ENCODE peak calls at places on chromosome 7, in eight cellular contexts. U is BE2C; K is adrenal gland; A is tibial nerve; H is ovary; P is CD8-positive, alpha-beta memory T cell; O is OCI-LY7; F is adipocyte. T is an unnamed sample.

GRCh38 chr7:151099486-151100211 is 13.4 kb downstream of the AGAP3 start:
- DNase-seq in H (no peak), O (no peak), F (no peak), A (no peak), U (peak; percentile 5), P (no peak), K (no peak), T (no peak)

GRCh38 chr7:30406664-30407425 is 71.7 kb downstream of the NOD1 start:
- DNase-seq in U (no peak), F (no peak), A (no peak), O (no peak), K (no peak), P (no peak), H (no peak), T (no peak)

GRCh38 chr7:2379161-2379560 is 24.2 kb upstream of the CHST12 start:
- DNase-seq in K (no peak), F (no peak), O (no peak), A (no peak), H (no peak), P (no peak), U (no peak), T (no peak)

GRCh38 chr7:139697031-139697430 is 80.8 kb downstream of the HIPK2 start:
- DNase-seq in U (no peak), H (no peak), A (no peak), O (peak; percentile 48), P (no peak), K (no peak), F (no peak), T (no peak)

GRCh38 chr7:155449008-155449879 is 8.7 kb upstream of the EN2 start:
- DNase-seq in K (no peak), F (no peak), A (no peak), P (no peak), H (no peak), O (no peak), U (no peak), T (no peak)

GRCh38 chr7:73861305-73861704 is 346 bp downstream of the TMEM270 start:
- DNase-seq in H (no peak), P (no peak), F (no peak), U (no peak), K (no peak), O (no peak), A (no peak), T (no peak)

GRCh38 chr7:39453743-39454355 is 112.4 kb upstream of the YAE1 start:
- DNase-seq in A (no peak), O (peak; percentile 62), H (no peak), K (peak; percentile 75), U (peak; percentile 63), F (peak; percentile 53), P (peak; percentile 21), T (peak; percentile 66)

GRCh38 chr7:6121141-6121540 is 90.0 kb downstream of the ANKRD61 start:
- DNase-seq in P (no peak), O (no peak), F (no peak), U (no peak), H (no peak), K (no peak), A (no peak), T (no peak)

GRCh38 chr7:84100866-84101265 is 93.7 kb downstream of the SEMA3A start:
- DNase-seq in K (no peak), A (no peak), F (no peak), U (no peak), H (no peak), O (no peak), P (no peak), T (no peak)

GRCh38 chr7:20270371-20270770 is 53.2 kb upstream of the MACC1 start:
- DNase-seq in F (no peak), K (no peak), P (no peak), A (no peak), U (no peak), O (no peak), H (no peak), T (no peak)

GRCh38 chr7:131608112-131608498 is 51.7 kb upstream of the PODXL start:
- DNase-seq in F (no peak), K (no peak), U (peak; percentile 25), O (no peak), P (no peak), H (no peak), A (no peak), T (no peak)
- H3K4me1 ChIP-seq in F (peaks cover 9% of the 10 kb centered on the region), K (no peaks in the 10 kb centered on the region), U (peaks cover 4% of the 10 kb centered on the region), O (no peaks in the 10 kb centered on the region), P (no peaks in the 10 kb centered on the region), H (no peaks in the 10 kb centered on the region), A (peaks cover 6% of the 10 kb centered on the region), T (no peaks in the 10 kb centered on the region)

DNA sequence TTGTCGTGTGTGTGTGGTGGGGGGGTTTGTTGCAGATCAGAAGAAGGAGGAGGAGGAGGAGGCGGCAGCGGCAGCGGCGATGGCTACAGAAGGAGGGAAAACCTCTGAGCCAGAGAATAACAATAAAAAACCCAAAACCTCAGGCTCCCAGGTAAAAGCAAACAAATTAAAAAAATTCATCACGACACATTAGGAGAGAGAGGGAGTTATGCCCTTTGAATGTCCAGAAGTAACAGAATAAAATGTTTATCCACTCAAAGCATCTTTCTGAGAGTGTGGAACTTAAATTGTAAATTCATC is 709 bp downstream of the SP4 start:
- DNase-seq in P (no peak), H (no peak), K (no peak), A (no peak), U (no peak), F (no peak), O (no peak), T (no peak)
- H3K4me1 ChIP-seq in P (peaks cover 47% of the 10 kb centered on the region), H (peaks cover 12% of the 10 kb centered on the region), K (no peaks in the 10 kb centered on the region), A (peaks cover 13% of the 10 kb centered on the region), U (peaks cover 4% of the 10 kb centered on the region), F (peaks cover 7% of the 10 kb centered on the region), O (peaks cover 48% of the 10 kb centered on the region), T (peaks cover 8% of the 10 kb centered on the region)

GRCh38 chr7:40805361-40805760 is 670.6 kb downstream of the SUGCT start:
- DNase-seq in H (no peak), O (no peak), A (no peak), U (no peak), F (peak; percentile 51), K (no peak), P (no peak), T (no peak)

GRCh38 chr7:40804477-40805215 is 669.8 kb downstream of the SUGCT start:
- DNase-seq in U (no peak), H (no peak), K (no peak), O (no peak), P (no peak), A (no peak), F (peak; percentile 56), T (no peak)

GRCh38 chr7:40810274-40810673 is 675.5 kb downstream of the SUGCT start:
- DNase-seq in P (no peak), H (no peak), U (no peak), O (peak; percentile 84), F (no peak), A (no peak), K (no peak), T (no peak)

GRCh38 chr7:40811666-40812065 is 676.9 kb downstream of the SUGCT start:
- DNase-seq in F (no peak), A (no peak), K (no peak), H (no peak), P (no peak), O (no peak), U (no peak), T (no peak)

DNA sequence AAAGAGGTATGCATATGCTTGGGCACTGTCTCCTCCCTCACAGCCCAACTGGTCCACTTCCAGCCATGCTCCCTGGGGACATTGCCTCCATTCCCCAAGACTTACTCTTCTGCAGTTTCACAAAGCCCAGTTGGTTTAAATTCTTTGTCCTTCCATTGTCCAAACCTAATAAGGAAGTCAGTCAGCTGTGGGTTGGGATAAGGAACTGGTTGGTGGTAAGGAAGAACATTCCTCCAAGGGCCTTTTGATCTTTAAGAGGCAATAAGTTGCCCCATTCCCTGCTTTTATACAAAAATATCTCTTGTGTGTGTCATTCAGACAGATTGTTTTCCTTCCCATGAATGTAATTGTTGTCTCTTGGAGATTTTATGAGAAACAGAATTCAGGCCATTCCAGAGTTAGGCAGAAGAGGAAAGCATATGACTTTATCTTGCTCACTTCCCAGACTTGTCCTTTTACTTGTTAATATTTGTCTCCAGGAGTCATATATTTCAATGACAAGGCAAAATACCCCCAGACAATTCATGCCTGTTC is 673.7 kb downstream of the SUGCT start:
- DNase-seq in P (no peak), H (no peak), O (no peak), F (peak; percentile 96), A (no peak), K (no peak), U (no peak), T (no peak)
- H3K4me1 ChIP-seq in P (no peaks in the 10 kb centered on the region), H (peaks cover 6% of the 10 kb centered on the region), O (peaks cover 78% of the 10 kb centered on the region), F (peaks cover 35% of the 10 kb centered on the region), A (no peaks in the 10 kb centered on the region), K (no peaks in the 10 kb centered on the region), U (no peaks in the 10 kb centered on the region), T (no peaks in the 10 kb centered on the region)

GRCh38 chr7:68858497-68858896 is 739.8 kb upstream of the AUTS2 start:
- DNase-seq in F (no peak), A (no peak), U (peak; percentile 39), K (no peak), P (no peak), O (no peak), H (no peak), T (no peak)
- H3K4me1 ChIP-seq in F (no peaks in the 10 kb centered on the region), A (no peaks in the 10 kb centered on the region), U (no peaks in the 10 kb centered on the region), K (no peaks in the 10 kb centered on the region), P (no peaks in the 10 kb centered on the region), O (no peaks in the 10 kb centered on the region), H (no peaks in the 10 kb centered on the region), T (no peaks in the 10 kb centered on the region)

GRCh38 chr7:134809611-134810010 is 30.2 kb downstream of the CALD1 start:
- DNase-seq in F (no peak), A (no peak), O (no peak), H (no peak), P (no peak), K (no peak), U (no peak), T (no peak)
- H3K4me1 ChIP-seq in F (peaks cover 54% of the 10 kb centered on the region), A (peaks cover 11% of the 10 kb centered on the region), O (no peaks in the 10 kb centered on the region), H (peaks cover 39% of the 10 kb centered on the region), P (no peaks in the 10 kb centered on the region), K (no peaks in the 10 kb centered on the region), U (no peaks in the 10 kb centered on the region), T (no peaks in the 10 kb centered on the region)

DNA sequence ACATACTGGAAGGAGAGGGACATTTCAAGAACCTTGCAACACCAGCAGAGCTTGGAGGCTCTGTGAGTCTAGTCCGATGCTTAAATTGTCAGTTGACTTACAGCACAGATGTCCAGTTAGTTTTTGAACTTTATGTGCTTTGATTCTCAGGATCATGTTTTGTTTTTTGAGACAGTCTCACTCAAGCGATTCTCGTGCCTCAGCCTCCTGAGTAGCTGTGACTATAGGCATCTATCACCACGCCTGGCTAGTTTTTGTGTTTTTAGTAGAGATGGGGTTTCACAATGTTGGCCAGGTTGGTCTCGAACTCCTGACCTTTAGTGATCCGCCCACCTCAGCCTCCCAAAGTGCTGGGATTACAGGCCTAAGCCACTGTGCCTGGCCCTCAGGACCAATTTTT is 31.8 kb upstream of the STEAP4 start:
- DNase-seq in P (no peak), F (no peak), A (no peak), K (no peak), U (no peak), O (no peak), H (no peak), T (no peak)
- H3K4me1 ChIP-seq in P (no peaks in the 10 kb centered on the region), F (peaks cover 23% of the 10 kb centered on the region), A (no peaks in the 10 kb centered on the region), K (peaks cover 12% of the 10 kb centered on the region), U (no peaks in the 10 kb centered on the region), O (no peaks in the 10 kb centered on the region), H (no peaks in the 10 kb centered on the region), T (no peaks in the 10 kb centered on the region)

GRCh38 chr7:98354511-98355249 is 46.2 kb downstream of the BAIAP2L1 start:
- DNase-seq in O (no peak), P (no peak), H (no peak), K (peak; percentile 61), F (peak; percentile 75), U (no peak), A (no peak), T (no peak)
- H3K4me1 ChIP-seq in O (no peaks in the 10 kb centered on the region), P (no peaks in the 10 kb centered on the region), H (peaks cover 1% of the 10 kb centered on the region), K (peaks cover 11% of the 10 kb centered on the region), F (peaks cover 15% of the 10 kb centered on the region), U (no peaks in the 10 kb centered on the region), A (no peaks in the 10 kb centered on the region), T (no peaks in the 10 kb centered on the region)

T was measured in MM.1S.